ENCODE peak calls at places on chromosomes 13 and 19, in five cellular contexts. One of them, this sample, is unnamed.

GRCh38 chr19:10431943-10432735 is 11.8 kb downstream of the PDE4A start:
- DNase-seq in thyroid gland: peak; percentile 72
- DNase-seq in CD4-positive, alpha-beta memory T cell: peak; percentile 64
- DNase-seq in psoas muscle: peak; percentile 78
- DNase-seq in tibial nerve: no peak
- DNase-seq in this sample: peak; percentile 79

GRCh38 chr19:10113964-10114650 is 2.6 kb downstream of the P2RY11 start:
- DNase-seq in thyroid gland: no peak
- DNase-seq in CD4-positive, alpha-beta memory T cell: no peak
- DNase-seq in psoas muscle: no peak
- DNase-seq in tibial nerve: no peak
- DNase-seq in this sample: no peak

GRCh38 chr19:54024660-54025059 is 33.2 kb downstream of the CACNG6 start:
- DNase-seq in thyroid gland: no peak
- DNase-seq in CD4-positive, alpha-beta memory T cell: no peak
- DNase-seq in psoas muscle: no peak
- DNase-seq in tibial nerve: no peak
- DNase-seq in this sample: no peak

GRCh38 chr19:11296264-11296663 is 304 bp downstream of the TSPAN16 start:
- DNase-seq in thyroid gland: no peak
- DNase-seq in CD4-positive, alpha-beta memory T cell: no peak
- DNase-seq in psoas muscle: peak; percentile 28
- DNase-seq in tibial nerve: no peak
- DNase-seq in this sample: peak; percentile 35

GRCh38 chr13:113029487-113030258 is 60.7 kb downstream of the MCF2L start:
- DNase-seq in thyroid gland: peak; percentile 16
- DNase-seq in CD4-positive, alpha-beta memory T cell: peak; percentile 22
- DNase-seq in psoas muscle: no peak
- DNase-seq in tibial nerve: no peak
- DNase-seq in this sample: peak; percentile 59

GRCh38 chr13:43301341-43301969 is 278.1 kb downstream of the DNAJC15 start:
- DNase-seq in thyroid gland: no peak
- DNase-seq in CD4-positive, alpha-beta memory T cell: no peak
- DNase-seq in psoas muscle: no peak
- DNase-seq in tibial nerve: no peak
- DNase-seq in this sample: peak; percentile 56

GRCh38 chr13:38670627-38671026 is 16.2 kb upstream of the FREM2 start:
- DNase-seq in thyroid gland: peak; percentile 35
- DNase-seq in CD4-positive, alpha-beta memory T cell: no peak
- DNase-seq in psoas muscle: no peak
- DNase-seq in tibial nerve: no peak
- DNase-seq in this sample: no peak

GRCh38 chr19:6259312-6259861 is 20.4 kb downstream of the MLLT1 start:
- DNase-seq in thyroid gland: peak; percentile 66
- DNase-seq in CD4-positive, alpha-beta memory T cell: no peak
- DNase-seq in psoas muscle: no peak
- DNase-seq in tibial nerve: no peak
- DNase-seq in this sample: peak; percentile 42

GRCh38 chr19:4583961-4584669 is 24.6 kb upstream of the SEMA6B start:
- DNase-seq in thyroid gland: no peak
- DNase-seq in CD4-positive, alpha-beta memory T cell: no peak
- DNase-seq in psoas muscle: no peak
- DNase-seq in tibial nerve: no peak
- DNase-seq in this sample: peak; percentile 58

GRCh38 chr13:41122838-41123237 is 9.8 kb downstream of the KBTBD6 start:
- DNase-seq in thyroid gland: no peak
- DNase-seq in CD4-positive, alpha-beta memory T cell: peak; percentile 71
- DNase-seq in psoas muscle: no peak
- DNase-seq in tibial nerve: no peak
- DNase-seq in this sample: no peak

GRCh38 chr19:54431255-54431838 is 16.1 kb downstream of the TTYH1 start:
- DNase-seq in thyroid gland: peak; percentile 97
- DNase-seq in CD4-positive, alpha-beta memory T cell: no peak
- DNase-seq in psoas muscle: no peak
- DNase-seq in tibial nerve: no peak
- DNase-seq in this sample: no peak

GRCh38 chr19:5253403-5254110 is 87.1 kb downstream of the PTPRS start:
- DNase-seq in thyroid gland: no peak
- DNase-seq in CD4-positive, alpha-beta memory T cell: no peak
- DNase-seq in psoas muscle: no peak
- DNase-seq in tibial nerve: no peak
- DNase-seq in this sample: no peak

GRCh38 chr13:94683426-94683825 is 28.9 kb downstream of the SOX21 start:
- DNase-seq in thyroid gland: no peak
- DNase-seq in CD4-positive, alpha-beta memory T cell: no peak
- DNase-seq in psoas muscle: no peak
- DNase-seq in tibial nerve: no peak
- DNase-seq in this sample: no peak

GRCh38 chr19:50723069-50723468 is at the start of gene CLEC11A:
- DNase-seq in thyroid gland: peak; percentile 12
- DNase-seq in CD4-positive, alpha-beta memory T cell: no peak
- DNase-seq in psoas muscle: peak; percentile 68
- DNase-seq in tibial nerve: no peak
- DNase-seq in this sample: peak; percentile 71

GRCh38 chr19:933553-933882 is 7.7 kb downstream of the ARID3A start:
- DNase-seq in thyroid gland: no peak
- DNase-seq in CD4-positive, alpha-beta memory T cell: no peak
- DNase-seq in psoas muscle: no peak
- DNase-seq in tibial nerve: no peak
- DNase-seq in this sample: no peak

GRCh38 chr19:938233-938923 is 12.5 kb downstream of the ARID3A start:
- DNase-seq in thyroid gland: no peak
- DNase-seq in CD4-positive, alpha-beta memory T cell: no peak
- DNase-seq in psoas muscle: no peak
- DNase-seq in tibial nerve: no peak
- DNase-seq in this sample: no peak

GRCh38 chr19:934197-934840 is 8.5 kb downstream of the ARID3A start:
- DNase-seq in thyroid gland: no peak
- DNase-seq in CD4-positive, alpha-beta memory T cell: no peak
- DNase-seq in psoas muscle: no peak
- DNase-seq in tibial nerve: no peak
- DNase-seq in this sample: no peak

GRCh38 chr19:934865-935422 is 9.1 kb downstream of the ARID3A start:
- DNase-seq in thyroid gland: peak; percentile 99
- DNase-seq in CD4-positive, alpha-beta memory T cell: no peak
- DNase-seq in psoas muscle: peak; percentile 89
- DNase-seq in tibial nerve: peak; percentile 58
- DNase-seq in this sample: no peak

GRCh38 chr19:936175-936546 is 10.3 kb downstream of the ARID3A start:
- DNase-seq in thyroid gland: no peak
- DNase-seq in CD4-positive, alpha-beta memory T cell: no peak
- DNase-seq in psoas muscle: no peak
- DNase-seq in tibial nerve: no peak
- DNase-seq in this sample: no peak
- H3K4me1 ChIP-seq in thyroid gland: peaks cover 21% of the 10 kb centered on the region
- H3K4me1 ChIP-seq in CD4-positive, alpha-beta memory T cell: peaks cover 37% of the 10 kb centered on the region
- H3K4me1 ChIP-seq in psoas muscle: peaks cover 34% of the 10 kb centered on the region
- H3K4me1 ChIP-seq in tibial nerve: peaks cover 58% of the 10 kb centered on the region
- H3K4me1 ChIP-seq in this sample: peaks cover 32% of the 10 kb centered on the region

GRCh38 chr19:7772752-7773291 is 9.8 kb downstream of the CLEC4M start:
- DNase-seq in thyroid gland: no peak
- DNase-seq in CD4-positive, alpha-beta memory T cell: peak; percentile 21
- DNase-seq in psoas muscle: no peak
- DNase-seq in tibial nerve: no peak
- DNase-seq in this sample: no peak

GRCh38 chr19:7767487-7767886 is 4.4 kb downstream of the CLEC4M start:
- DNase-seq in thyroid gland: no peak
- DNase-seq in CD4-positive, alpha-beta memory T cell: no peak
- DNase-seq in psoas muscle: no peak
- DNase-seq in tibial nerve: no peak
- DNase-seq in this sample: no peak

GRCh38 chr19:7771072-7771471 is 8.0 kb downstream of the CLEC4M start:
- DNase-seq in thyroid gland: no peak
- DNase-seq in CD4-positive, alpha-beta memory T cell: no peak
- DNase-seq in psoas muscle: no peak
- DNase-seq in tibial nerve: no peak
- DNase-seq in this sample: no peak

GRCh38 chr19:7766535-7766934 is 3.5 kb downstream of the CLEC4M start:
- DNase-seq in thyroid gland: no peak
- DNase-seq in CD4-positive, alpha-beta memory T cell: no peak
- DNase-seq in psoas muscle: no peak
- DNase-seq in tibial nerve: no peak
- DNase-seq in this sample: no peak

GRCh38 chr19:7769171-7769570 is 6.1 kb downstream of the CLEC4M start:
- DNase-seq in thyroid gland: no peak
- DNase-seq in CD4-positive, alpha-beta memory T cell: no peak
- DNase-seq in psoas muscle: no peak
- DNase-seq in tibial nerve: no peak
- DNase-seq in this sample: no peak
- H3K4me3 ChIP-seq in thyroid gland: no peak overlapping the region
- H3K4me3 ChIP-seq in CD4-positive, alpha-beta memory T cell: no peak overlapping the region
- H3K4me3 ChIP-seq in psoas muscle: no peak overlapping the region
- H3K4me3 ChIP-seq in tibial nerve: no peak overlapping the region
- H3K4me3 ChIP-seq in this sample: no peak overlapping the region

GRCh38 chr13:51585234-51585672 is 991 bp downstream of the WDFY2 start:
- DNase-seq in thyroid gland: no peak
- DNase-seq in CD4-positive, alpha-beta memory T cell: peak; percentile 8
- DNase-seq in psoas muscle: no peak
- DNase-seq in tibial nerve: no peak
- DNase-seq in this sample: peak; percentile 53

GRCh38 chr13:51587372-51587771 is 3.1 kb downstream of the WDFY2 start:
- DNase-seq in thyroid gland: no peak
- DNase-seq in CD4-positive, alpha-beta memory T cell: no peak
- DNase-seq in psoas muscle: no peak
- DNase-seq in tibial nerve: no peak
- DNase-seq in this sample: no peak

GRCh38 chr13:51584731-51585191 is 499 bp downstream of the WDFY2 start:
- DNase-seq in thyroid gland: peak; percentile 62
- DNase-seq in CD4-positive, alpha-beta memory T cell: peak; percentile 79
- DNase-seq in psoas muscle: peak; percentile 55
- DNase-seq in tibial nerve: peak; percentile 32
- DNase-seq in this sample: peak; percentile 72

GRCh38 chr13:51583875-51584730 is at the start of gene WDFY2:
- DNase-seq in thyroid gland: peak; percentile 100
- DNase-seq in CD4-positive, alpha-beta memory T cell: peak; percentile 100
- DNase-seq in psoas muscle: peak; percentile 99
- DNase-seq in tibial nerve: peak; percentile 100
- DNase-seq in this sample: peak; percentile 100

GRCh38 chr13:51585696-51586095 is 1.4 kb downstream of the WDFY2 start:
- DNase-seq in thyroid gland: no peak
- DNase-seq in CD4-positive, alpha-beta memory T cell: no peak
- DNase-seq in psoas muscle: no peak
- DNase-seq in tibial nerve: no peak
- DNase-seq in this sample: peak; percentile 38
- H3K4me1 ChIP-seq in thyroid gland: peaks cover 26% of the 10 kb centered on the region
- H3K4me1 ChIP-seq in CD4-positive, alpha-beta memory T cell: peaks cover 37% of the 10 kb centered on the region
- H3K4me1 ChIP-seq in psoas muscle: peaks cover 14% of the 10 kb centered on the region
- H3K4me1 ChIP-seq in tibial nerve: peaks cover 57% of the 10 kb centered on the region
- H3K4me1 ChIP-seq in this sample: peaks cover 39% of the 10 kb centered on the region

GRCh38 chr19:35516310-35516709 is 2.9 kb upstream of the DMKN start:
- DNase-seq in thyroid gland: no peak
- DNase-seq in CD4-positive, alpha-beta memory T cell: no peak
- DNase-seq in psoas muscle: no peak
- DNase-seq in tibial nerve: no peak
- DNase-seq in this sample: no peak

GRCh38 chr19:35512831-35513230 is 618 bp downstream of the DMKN start:
- DNase-seq in thyroid gland: no peak
- DNase-seq in CD4-positive, alpha-beta memory T cell: no peak
- DNase-seq in psoas muscle: no peak
- DNase-seq in tibial nerve: no peak
- DNase-seq in this sample: no peak

GRCh38 chr19:35513231-35513974 is at the start of gene DMKN:
- DNase-seq in thyroid gland: peak; percentile 62
- DNase-seq in CD4-positive, alpha-beta memory T cell: no peak
- DNase-seq in psoas muscle: no peak
- DNase-seq in tibial nerve: no peak
- DNase-seq in this sample: peak; percentile 58

GRCh38 chr19:35511337-35511736 is 2.1 kb downstream of the DMKN start:
- DNase-seq in thyroid gland: no peak
- DNase-seq in CD4-positive, alpha-beta memory T cell: no peak
- DNase-seq in psoas muscle: no peak
- DNase-seq in tibial nerve: no peak
- DNase-seq in this sample: no peak

DNA sequence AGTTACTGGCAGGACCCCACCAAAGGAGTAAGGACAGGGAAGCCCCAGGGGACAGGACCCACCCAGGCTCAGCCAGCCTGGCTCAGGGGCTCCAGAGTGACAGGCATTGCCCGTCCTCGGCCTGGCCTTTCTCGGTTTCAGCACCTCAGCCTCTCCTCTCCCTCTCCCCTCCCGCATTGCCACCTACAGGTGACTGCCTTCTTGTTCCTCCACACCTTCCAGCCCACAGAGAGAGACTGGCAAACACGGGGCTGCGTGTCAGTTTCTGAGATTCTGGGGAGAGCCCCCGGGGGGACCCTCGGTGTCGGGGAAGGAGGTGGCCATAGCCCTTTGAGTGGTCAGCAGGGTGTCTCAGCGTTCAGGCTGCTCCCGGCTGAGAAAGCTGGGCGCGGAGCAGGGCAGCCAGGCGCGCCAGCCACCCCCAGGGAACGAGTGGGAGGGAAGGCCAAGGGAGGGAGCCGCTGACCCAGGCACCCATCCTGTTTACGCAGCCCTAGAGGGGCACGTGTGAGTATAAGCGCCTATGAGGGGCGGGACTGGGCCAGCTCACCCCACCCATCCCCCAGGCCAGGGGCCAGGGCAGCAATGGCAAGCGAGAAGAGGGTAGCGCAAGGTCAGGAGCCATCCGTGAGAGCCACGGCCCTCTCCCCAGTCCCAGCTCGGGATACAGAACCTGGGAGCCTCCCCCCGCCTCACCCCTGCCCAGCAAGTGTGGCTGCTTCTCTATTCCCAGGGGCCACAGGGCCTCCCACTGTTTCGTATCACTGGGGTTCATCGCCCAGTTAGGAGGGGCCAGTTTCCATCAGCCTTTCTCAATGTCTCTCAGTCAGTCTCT is 743 bp upstream of the DMKN start:
- DNase-seq in thyroid gland: peak; percentile 60
- DNase-seq in CD4-positive, alpha-beta memory T cell: no peak
- DNase-seq in psoas muscle: no peak
- DNase-seq in tibial nerve: no peak
- DNase-seq in this sample: peak; percentile 18
- H3K4me3 ChIP-seq in thyroid gland: no peak overlapping the region
- H3K4me3 ChIP-seq in CD4-positive, alpha-beta memory T cell: no peak overlapping the region
- H3K4me3 ChIP-seq in psoas muscle: no peak overlapping the region
- H3K4me3 ChIP-seq in tibial nerve: no peak overlapping the region
- H3K4me3 ChIP-seq in this sample: peak overlapping the region; percentile 56